ENCODE peak calls at places on chromosomes 2 and 18, in six cellular contexts. O, X, L, U, F and J are unnamed samples.

GRCh38 chr2:98479959-98480524 is 35.4 kb downstream of the INPP4A start:
- DNase-seq in U (no peak), F (peak; percentile 42), O (peak; percentile 62), L (peak; percentile 46), X (no peak), J (no peak)

GRCh38 chr2:95021847-95022246 is 3.7 kb upstream of the MAL start:
- DNase-seq in F (no peak), X (no peak), U (no peak), L (no peak), O (no peak), J (no peak)

GRCh38 chr2:238820909-238821308 is 27.0 kb upstream of the TWIST2 start:
- DNase-seq in O (peak; percentile 22), U (no peak), F (peak; percentile 33), L (no peak), X (no peak), J (no peak)

GRCh38 chr2:137928547-137929503 is 35.4 kb upstream of the HNMT start:
- DNase-seq in F (peak; percentile 75), O (peak; percentile 62), L (peak; percentile 78), U (no peak), X (no peak), J (no peak)

GRCh38 chr2:235556086-235556485 is 62.2 kb downstream of the AGAP1 start:
- DNase-seq in U (no peak), L (no peak), O (no peak), F (no peak), X (no peak), J (no peak)

GRCh38 chr2:120826716-120827410 is 91.2 kb downstream of the GLI2 start:
- DNase-seq in F (no peak), L (no peak), U (no peak), X (no peak), O (no peak), J (no peak)

GRCh38 chr2:50769416-50769815 is 262.5 kb downstream of the NRXN1 start:
- DNase-seq in X (no peak), F (no peak), O (no peak), L (peak; percentile 71), U (no peak), J (no peak)

GRCh38 chr2:109330056-109330455 is 201.1 kb downstream of the SH3RF3 start:
- DNase-seq in U (no peak), L (no peak), X (no peak), F (peak; percentile 52), O (peak; percentile 55), J (no peak)

GRCh38 chr2:176443941-176444340 is 174.7 kb downstream of the MTX2 start:
- DNase-seq in L (no peak), U (no peak), X (no peak), F (no peak), O (peak; percentile 19), J (no peak)

GRCh38 chr2:109341904-109342303 is 212.9 kb downstream of the SH3RF3 start:
- DNase-seq in U (no peak), O (no peak), X (no peak), F (no peak), L (no peak), J (no peak)

GRCh38 chr2:235976956-235977355 is 191.2 kb downstream of the GBX2 start:
- DNase-seq in F (no peak), L (no peak), X (no peak), O (no peak), U (no peak), J (no peak)

GRCh38 chr2:214809751-214810564 is 475 bp upstream of the BARD1 start:
- DNase-seq in X (peak; percentile 99), U (peak; percentile 100), O (peak; percentile 97), F (peak; percentile 97), L (peak; percentile 99), J (peak; percentile 99)

GRCh38 chr2:25062461-25062860 is 20.6 kb downstream of the EFR3B start:
- DNase-seq in U (no peak), L (no peak), O (no peak), X (no peak), F (no peak), J (peak; percentile 37)

GRCh38 chr18:64893349-64893748 is 744.5 kb upstream of the LINC00305 start:
- DNase-seq in F (no peak), O (no peak), X (no peak), U (no peak), L (peak; percentile 19), J (no peak)

GRCh38 chr2:105563000-105563719 is 164.3 kb upstream of the FHL2 start:
- DNase-seq in X (no peak), F (no peak), O (no peak), U (no peak), L (peak; percentile 17), J (no peak)

GRCh38 chr2:202771741-202772470 is 99.7 kb downstream of the ICA1L start:
- DNase-seq in O (peak; percentile 75), F (no peak), U (no peak), L (no peak), X (no peak), J (no peak)

DNA sequence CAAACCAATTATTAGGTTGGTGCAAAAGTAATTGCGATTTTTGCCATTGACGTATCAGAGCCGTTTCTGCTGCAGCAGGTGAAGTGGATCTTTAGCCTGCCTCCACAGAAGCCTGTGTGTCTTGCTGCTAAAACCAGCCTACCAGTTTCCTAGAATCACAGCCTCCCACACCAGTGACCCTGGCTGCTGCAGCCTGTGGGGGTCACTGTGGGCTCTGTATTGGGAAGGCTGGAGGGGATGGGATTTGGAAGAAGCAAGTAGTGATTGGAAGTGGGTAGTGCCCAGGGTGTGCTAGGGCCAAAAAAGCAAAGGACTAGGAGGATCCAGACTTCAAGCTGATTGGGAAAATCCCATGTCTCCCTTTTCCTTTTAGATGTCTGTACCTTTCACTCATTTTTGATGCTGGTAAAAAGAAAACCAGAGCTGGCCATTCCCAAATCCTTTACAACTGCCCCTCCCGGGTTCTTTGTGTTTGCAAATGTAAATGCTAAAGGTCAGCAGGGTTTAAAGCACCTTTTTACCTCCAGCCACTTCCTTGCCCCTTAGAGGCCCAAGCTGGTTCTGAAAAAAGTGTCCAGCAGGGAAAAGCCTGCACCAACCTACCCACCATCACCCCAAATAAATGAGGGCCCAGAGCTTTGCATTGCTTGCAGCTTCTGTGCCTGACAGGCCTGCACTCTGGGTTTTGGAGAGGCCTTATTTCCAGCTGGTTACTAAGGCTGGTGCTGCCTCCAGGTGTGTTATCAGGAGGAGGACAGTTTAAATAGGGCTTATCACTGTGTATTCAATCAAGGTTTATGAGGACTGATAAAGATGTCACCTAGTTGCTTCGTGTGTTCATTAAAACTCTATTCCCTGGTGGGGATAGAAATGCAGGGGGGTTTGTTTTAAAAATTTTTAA is 172.0 kb downstream of the MIB1 start:
- DNase-seq in F (no peak), U (no peak), O (no peak), X (no peak), L (peak; percentile 75), J (no peak)
- H2BK15ac ChIP-seq in F (no peak overlapping the region), U (no peak overlapping the region), O (no peak overlapping the region), X (no peak overlapping the region), L (no peak overlapping the region), J (no peak overlapping the region)

GRCh38 chr18:12281861-12282260 is 26.2 kb upstream of the TUBB6 start:
- DNase-seq in L (peak; percentile 13), X (no peak), U (no peak), O (no peak), F (no peak), J (no peak)
- H3K18ac ChIP-seq in L (no peak overlapping the region), X (peak overlapping the region; percentile 61), U (no peak overlapping the region), O (peak overlapping the region; percentile 68), F (peak overlapping the region; percentile 70), J (no peak overlapping the region)

DNA sequence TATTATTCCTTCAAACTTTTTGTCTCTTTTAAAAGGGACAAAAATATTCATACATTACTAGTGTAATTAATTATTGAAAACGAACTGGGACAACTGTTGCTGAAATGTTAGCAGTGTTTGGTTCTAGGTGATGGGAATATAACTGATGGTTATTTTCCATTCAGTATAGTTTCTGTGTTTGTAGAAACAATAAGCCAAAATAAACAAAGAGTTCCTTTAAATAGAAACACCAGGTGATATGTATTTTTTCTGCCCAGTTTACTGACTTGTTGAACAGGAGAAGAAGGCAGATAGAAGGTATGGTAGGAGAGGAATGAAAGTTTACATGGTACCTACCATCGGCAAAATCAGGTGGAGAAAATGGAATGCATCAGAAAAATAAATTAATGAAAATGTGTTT is 74.2 kb downstream of the LYPD6B start:
- DNase-seq in F (no peak), L (no peak), O (no peak), U (no peak), X (no peak), J (no peak)
- H2BK15ac ChIP-seq in F (no peak overlapping the region), L (no peak overlapping the region), O (no peak overlapping the region), U (no peak overlapping the region), X (no peak overlapping the region), J (no peak overlapping the region)

DNA sequence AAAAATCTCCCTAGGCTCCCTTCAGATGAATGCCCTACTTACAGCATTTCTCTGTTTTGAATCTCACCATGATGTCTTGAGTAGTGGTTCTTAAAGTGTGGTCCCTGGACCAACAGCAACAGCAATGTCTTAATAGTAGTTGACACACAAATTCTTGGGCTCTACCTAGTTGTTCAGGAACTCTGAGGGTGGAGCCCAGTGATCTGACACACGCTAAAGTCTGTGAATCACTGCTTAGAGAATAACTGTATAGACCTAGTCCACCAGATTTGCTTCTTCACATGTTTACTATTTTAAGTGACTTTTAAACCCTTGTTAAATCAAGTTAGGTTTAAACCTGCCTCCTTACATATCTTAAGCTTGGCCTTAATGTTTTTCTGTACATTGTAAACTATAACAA is 47.6 kb upstream of the ARHGAP15 start:
- DNase-seq in X (no peak), F (no peak), O (no peak), L (no peak), U (no peak), J (no peak)
- H3K18ac ChIP-seq in X (no peak overlapping the region), F (no peak overlapping the region), O (no peak overlapping the region), L (no peak overlapping the region), U (no peak overlapping the region), J (no peak overlapping the region)

DNA sequence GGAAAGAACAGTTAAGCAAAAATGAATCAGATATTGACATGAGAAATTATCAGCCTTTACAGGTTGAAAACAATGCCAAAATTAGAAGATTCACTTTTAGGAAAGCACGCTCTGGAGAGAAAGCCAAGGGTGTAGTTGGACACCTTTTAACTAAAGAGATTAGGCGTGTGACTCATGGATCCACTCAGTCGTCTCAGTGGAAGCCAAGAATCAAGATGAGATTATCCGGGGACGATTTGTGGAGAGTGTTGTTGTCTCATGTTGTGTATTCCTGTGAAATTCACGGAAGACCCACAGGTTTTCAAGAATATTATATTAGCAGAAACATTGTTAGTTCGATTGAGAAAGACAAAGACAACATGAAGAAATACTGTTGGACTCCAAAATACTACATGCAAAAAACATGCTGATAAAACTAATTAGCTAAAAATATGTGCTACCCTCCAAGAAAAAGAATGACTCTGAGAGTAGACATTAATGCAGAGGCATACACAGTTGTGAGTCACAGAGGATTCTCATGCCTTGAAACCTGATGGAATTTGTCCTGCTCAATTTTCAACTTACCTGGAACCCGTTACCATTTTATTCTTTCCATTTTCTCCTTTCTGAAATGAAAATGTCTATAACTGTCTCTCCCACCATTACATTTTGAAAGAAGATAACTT is 192.1 kb upstream of the RND3 start:
- DNase-seq in O (peak; percentile 31), L (peak; percentile 10), X (no peak), F (no peak), U (no peak), J (no peak)
- H2BK15ac ChIP-seq in O (peak overlapping the region; percentile 40), L (no peak overlapping the region), X (no peak overlapping the region), F (no peak overlapping the region), U (no peak overlapping the region), J (no peak overlapping the region)